ENCODE peak calls at places on chromosome 3, in seven cellular contexts. Q is EL, C is fibroblast of mammary gland, Y is A549, R is tibial nerve, I is NCI-H2029, E is spleen. T is an unnamed sample.
A peak's percentile ranks its signal among the peaks of the same experiment; 100 is the strongest.

GRCh38 chr3:87175662-87176230 is 51.4 kb upstream of the CHMP2B start:
- DNase-seq in Q (peak; percentile 42), C (peak; percentile 5), Y (no peak), R (no peak), I (no peak), E (no peak), T (no peak)

GRCh38 chr3:182455011-182455410 is 338.3 kb upstream of the ATP11B start:
- DNase-seq in Q (no peak), C (no peak), Y (no peak), R (no peak), I (no peak), E (no peak), T (no peak)

GRCh38 chr3:156483961-156484787 is 70.7 kb downstream of the SSR3 start:
- DNase-seq in Q (peak; percentile 72), C (peak; percentile 83), Y (no peak), R (peak; percentile 13), I (no peak), E (no peak), T (peak; percentile 12)

GRCh38 chr3:134373278-134373941 is 837 bp downstream of the AMOTL2 start:
- DNase-seq in Q (peak; percentile 92), C (peak; percentile 92), Y (no peak), R (peak; percentile 91), I (peak; percentile 28), E (peak; percentile 75), T (peak; percentile 70)

GRCh38 chr3:189392969-189393368 is 221.2 kb downstream of the TPRG1 start:
- DNase-seq in Q (peak; percentile 33), C (peak; percentile 32), Y (peak; percentile 31), R (no peak), I (no peak), E (no peak), T (peak; percentile 33)

GRCh38 chr3:56131976-56132590 is 336.2 kb downstream of the ERC2 start:
- DNase-seq in Q (peak; percentile 94), C (peak; percentile 93), Y (peak; percentile 65), R (no peak), I (no peak), E (no peak), T (peak; percentile 61)

GRCh38 chr3:157066335-157067071 is 93.4 kb downstream of the CCNL1 start:
- DNase-seq in Q (no peak), C (peak; percentile 97), Y (no peak), R (no peak), I (no peak), E (peak; percentile 57), T (no peak)

GRCh38 chr3:133038089-133038730 is at the start of gene TMEM108:
- DNase-seq in Q (peak; percentile 50), C (peak; percentile 28), Y (peak; percentile 73), R (peak; percentile 8), I (peak; percentile 92), E (peak; percentile 81), T (no peak)

GRCh38 chr3:42176635-42177034 is 85.5 kb downstream of the TRAK1 start:
- DNase-seq in Q (no peak), C (no peak), Y (no peak), R (no peak), I (no peak), E (no peak), T (no peak)

GRCh38 chr3:147305533-147306241 is 100.7 kb downstream of the ZIC4 start:
- DNase-seq in Q (peak; percentile 58), C (peak; percentile 65), Y (no peak), R (no peak), I (no peak), E (no peak), T (no peak)

GRCh38 chr3:1172642-1173041 is 79.8 kb downstream of the CNTN6 start:
- DNase-seq in Q (no peak), C (no peak), Y (no peak), R (no peak), I (no peak), E (no peak), T (no peak)

GRCh38 chr3:153734777-153735551 is 386.2 kb upstream of the ARHGEF26 start:
- DNase-seq in Q (peak; percentile 1), C (peak; percentile 49), Y (peak; percentile 13), R (no peak), I (no peak), E (no peak), T (peak; percentile 3)

GRCh38 chr3:170725285-170725731 is 139.4 kb upstream of the SLC7A14 start:
- DNase-seq in Q (no peak), C (peak; percentile 82), Y (no peak), R (no peak), I (no peak), E (no peak), T (no peak)

GRCh38 chr3:72082776-72083477 is 298.0 kb upstream of the PROK2 start:
- DNase-seq in Q (no peak), C (no peak), Y (no peak), R (no peak), I (no peak), E (no peak), T (no peak)

GRCh38 chr3:28765194-28765593 is 416.6 kb upstream of the AZI2 start:
- DNase-seq in Q (no peak), C (no peak), Y (no peak), R (no peak), I (no peak), E (no peak), T (no peak)

GRCh38 chr3:126540342-126540849 is 16.4 kb downstream of the CHST13 start:
- DNase-seq in Q (peak; percentile 98), C (peak; percentile 96), Y (peak; percentile 15), R (no peak), I (no peak), E (peak; percentile 54), T (peak; percentile 94)

GRCh38 chr3:67031986-67032385 is 33.9 kb downstream of the KBTBD8 start:
- DNase-seq in Q (no peak), C (no peak), Y (no peak), R (no peak), I (no peak), E (no peak), T (no peak)

GRCh38 chr3:120637836-120638559 is 41.9 kb downstream of the NDUFB4 start:
- DNase-seq in Q (no peak), C (peak; percentile 54), Y (no peak), R (no peak), I (peak; percentile 83), E (no peak), T (no peak)

GRCh38 chr3:24583004-24583403 is 88.4 kb upstream of the THRB start:
- DNase-seq in Q (no peak), C (peak; percentile 52), Y (no peak), R (no peak), I (no peak), E (no peak), T (no peak)

GRCh38 chr3:23612296-23612891 is 193.4 kb upstream of the UBE2E1 start:
- DNase-seq in Q (peak; percentile 74), C (peak; percentile 68), Y (no peak), R (no peak), I (no peak), E (no peak), T (peak; percentile 31)

GRCh38 chr3:58119221-58119620 is 91.6 kb downstream of the DNASE1L3 start:
- DNase-seq in Q (no peak), C (no peak), Y (no peak), R (no peak), I (no peak), E (no peak), T (no peak)

GRCh38 chr3:196611761-196612483 is 27.6 kb upstream of the NRROS start:
- DNase-seq in Q (no peak), C (no peak), Y (no peak), R (no peak), I (no peak), E (no peak), T (no peak)

GRCh38 chr3:108554913-108555571 is 34.2 kb downstream of the CIP2A start:
- DNase-seq in Q (peak; percentile 6), C (no peak), Y (no peak), R (no peak), I (no peak), E (no peak), T (no peak)

GRCh38 chr3:152452318-152452717 is 183.6 kb downstream of the MBNL1 start:
- DNase-seq in Q (peak; percentile 20), C (no peak), Y (no peak), R (no peak), I (no peak), E (no peak), T (no peak)

GRCh38 chr3:65721386-65721785 is 317.3 kb downstream of the MAGI1 start:
- DNase-seq in Q (no peak), C (no peak), Y (no peak), R (no peak), I (no peak), E (no peak), T (no peak)

GRCh38 chr3:65854606-65855304 is 184.0 kb downstream of the MAGI1 start:
- DNase-seq in Q (peak; percentile 50), C (peak; percentile 43), Y (peak; percentile 13), R (no peak), I (peak; percentile 74), E (no peak), T (no peak)

GRCh38 chr3:171135536-171135935 is 109.0 kb upstream of the SLC2A2 start:
- DNase-seq in Q (peak; percentile 34), C (peak; percentile 61), Y (no peak), R (no peak), I (no peak), E (no peak), T (no peak)